ENCODE peak calls at places on chromosomes 13 and 19, in six cellular contexts. L is stomach, Q is breast epithelium, R is IMR-90, C is heart left ventricle, F is Peyer's patch. X is an unnamed sample. For H3K4me1, the result is how much of the 10 kb centered on the place peaks cover.

GRCh38 chr13:41407380-41407779 is 50.0 kb upstream of the RGCC start:
- DNase-seq in Q (no peak), C (no peak), R (peak), F (no peak), L (no peak), X (no peak)

GRCh38 chr13:69274231-69274630 is 833.4 kb upstream of the ATXN8OS start:
- DNase-seq in L (no peak), C (no peak), R (no peak), F (no peak), Q (no peak), X (no peak)

GRCh38 chr13:105276571-105276970 is 1258.9 kb downstream of the EFNB2 start:
- DNase-seq in Q (no peak), F (no peak), L (no peak), R (no peak), C (no peak), X (no peak)

GRCh38 chr13:76210262-76210661 is 574.1 kb downstream of the LMO7 start:
- DNase-seq in L (no peak), R (no peak), C (peak), Q (no peak), F (no peak), X (no peak)

GRCh38 chr19:35585844-35586243 is at the start of gene PMIS2:
- DNase-seq in C (no peak), L (no peak), F (no peak), R (no peak), Q (no peak), X (no peak)

GRCh38 chr13:83024955-83025594 is 857.2 kb downstream of the SLITRK1 start:
- DNase-seq in F (no peak), L (no peak), Q (no peak), C (no peak), R (peak), X (no peak)

GRCh38 chr13:57557979-57558529 is 73.5 kb upstream of the PCDH17 start:
- DNase-seq in Q (no peak), R (no peak), C (no peak), L (no peak), F (no peak), X (no peak)

GRCh38 chr19:58243351-58243750 is 14.6 kb downstream of the ZNF544 start:
- DNase-seq in R (no peak), C (no peak), F (no peak), L (no peak), Q (no peak), X (no peak)

GRCh38 chr13:27797228-27797624 is 4.9 kb downstream of the GSX1 start:
- DNase-seq in R (peak), F (no peak), C (no peak), L (no peak), Q (no peak), X (no peak)

GRCh38 chr13:98172570-98173405 is 4.3 kb downstream of the RNF113B start:
- DNase-seq in L (no peak), F (no peak), C (no peak), R (peak), Q (no peak), X (no peak)

GRCh38 chr19:3984908-3985642 is at the start of gene EEF2:
- DNase-seq in R (peak), Q (peak), C (peak), L (peak), F (peak), X (peak)

GRCh38 chr13:40963927-40964326 is 55.2 kb downstream of the ELF1 start:
- DNase-seq in F (no peak), L (no peak), C (no peak), R (peak), Q (no peak), X (no peak)

GRCh38 chr19:6357174-6357573 is 4.2 kb upstream of the CLPP start:
- DNase-seq in L (no peak), R (no peak), C (no peak), F (no peak), Q (no peak), X (no peak)

GRCh38 chr19:55257461-55258411 is 1.1 kb downstream of the PPP6R1 start:
- DNase-seq in L (no peak), R (peak), C (no peak), Q (no peak), F (peak), X (no peak)

GRCh38 chr13:20001351-20001750 is 42.8 kb downstream of the ZMYM2 start:
- DNase-seq in Q (no peak), C (no peak), R (peak), L (no peak), F (no peak), X (no peak)

GRCh38 chr13:108342369-108343289 is 73.1 kb downstream of the TNFSF13B start:
- DNase-seq in R (peak), F (no peak), C (no peak), Q (no peak), L (no peak), X (no peak)

GRCh38 chr13:84315527-84315926 is 433.3 kb upstream of the SLITRK1 start:
- DNase-seq in Q (no peak), F (no peak), R (no peak), L (no peak), C (no peak), X (no peak)

GRCh38 chr13:21884965-21885567 is 214.2 kb downstream of the FGF9 start:
- DNase-seq in F (no peak), C (no peak), Q (no peak), L (no peak), R (no peak), X (no peak)

GRCh38 chr19:3760871-3761361 is 576 bp downstream of the APBA3 start:
- DNase-seq in C (no peak), L (no peak), F (no peak), Q (no peak), R (peak), X (no peak)

GRCh38 chr13:72953391-72953960 is 105.3 kb upstream of the KLF5 start:
- DNase-seq in C (no peak), L (peak), F (peak), Q (peak), R (no peak), X (no peak)

GRCh38 chr13:72530471-72530870 is 197.0 kb downstream of the MZT1 start:
- DNase-seq in R (peak), Q (no peak), L (no peak), C (no peak), F (no peak), X (no peak)

GRCh38 chr19:38837656-38838121 is 6.1 kb upstream of the ECH1 start:
- DNase-seq in F (no peak), Q (no peak), L (peak), C (no peak), R (peak), X (peak)

GRCh38 chr13:79434578-79434977 is 28.5 kb upstream of the RBM26 start:
- DNase-seq in C (no peak), Q (no peak), L (no peak), F (no peak), R (peak), X (no peak)

GRCh38 chr13:52599037-52599852 is 43.0 kb upstream of the HNRNPA1L2 start:
- DNase-seq in Q (no peak), C (no peak), R (peak), F (no peak), L (no peak), X (no peak)

GRCh38 chr13:102729560-102730275 is 34.9 kb upstream of the METTL21C start:
- DNase-seq in F (no peak), R (peak), Q (no peak), L (no peak), C (no peak), X (no peak)

GRCh38 chr19:511101-511841 is 4.0 kb downstream of the TPGS1 start:
- DNase-seq in C (peak), R (peak), L (peak), F (peak), Q (no peak), X (no peak)

GRCh38 chr19:3366761-3367571 is 583 bp downstream of the NFIC start:
- DNase-seq in C (peak), F (no peak), R (no peak), Q (no peak), L (no peak), X (peak)

GRCh38 chr13:75760182-75760981 is 124.3 kb downstream of the LMO7 start:
- DNase-seq in R (peak), F (peak), C (peak), L (peak), Q (no peak), X (peak)

GRCh38 chr13:26253787-26254582 is at the start of gene CDK8:
- DNase-seq in C (peak), L (peak), Q (peak), R (peak), F (peak), X (peak)

GRCh38 chr19:6632002-6632621 is 37.8 kb downstream of the TNFSF14 start:
- DNase-seq in C (peak), R (peak), Q (no peak), F (no peak), L (peak), X (no peak)

GRCh38 chr13:29593605-29594297 is 1.7 kb downstream of the SLC7A1 start:
- DNase-seq in Q (no peak), F (no peak), C (no peak), R (no peak), L (no peak), X (no peak)

GRCh38 chr13:29596064-29596418 is 553 bp upstream of the SLC7A1 start:
- DNase-seq in C (no peak), R (no peak), F (no peak), Q (no peak), L (no peak), X (no peak)

GRCh38 chr13:29594710-29595379 is 643 bp downstream of the SLC7A1 start:
- DNase-seq in R (peak), C (peak), Q (no peak), F (peak), L (peak), X (peak)

GRCh38 chr13:29595380-29596063 is at the start of gene SLC7A1:
- DNase-seq in C (peak), Q (peak), F (peak), L (peak), R (peak), X (peak)

GRCh38 chr13:29594310-29594709 is 1.2 kb downstream of the SLC7A1 start:
- DNase-seq in L (peak), C (no peak), Q (no peak), F (peak), R (peak), X (peak)
- TF ChIP-seq POLR2A in L (no peak), C (no peak), Q (no peak), F (no peak), R (peak), X (peak)

DNA sequence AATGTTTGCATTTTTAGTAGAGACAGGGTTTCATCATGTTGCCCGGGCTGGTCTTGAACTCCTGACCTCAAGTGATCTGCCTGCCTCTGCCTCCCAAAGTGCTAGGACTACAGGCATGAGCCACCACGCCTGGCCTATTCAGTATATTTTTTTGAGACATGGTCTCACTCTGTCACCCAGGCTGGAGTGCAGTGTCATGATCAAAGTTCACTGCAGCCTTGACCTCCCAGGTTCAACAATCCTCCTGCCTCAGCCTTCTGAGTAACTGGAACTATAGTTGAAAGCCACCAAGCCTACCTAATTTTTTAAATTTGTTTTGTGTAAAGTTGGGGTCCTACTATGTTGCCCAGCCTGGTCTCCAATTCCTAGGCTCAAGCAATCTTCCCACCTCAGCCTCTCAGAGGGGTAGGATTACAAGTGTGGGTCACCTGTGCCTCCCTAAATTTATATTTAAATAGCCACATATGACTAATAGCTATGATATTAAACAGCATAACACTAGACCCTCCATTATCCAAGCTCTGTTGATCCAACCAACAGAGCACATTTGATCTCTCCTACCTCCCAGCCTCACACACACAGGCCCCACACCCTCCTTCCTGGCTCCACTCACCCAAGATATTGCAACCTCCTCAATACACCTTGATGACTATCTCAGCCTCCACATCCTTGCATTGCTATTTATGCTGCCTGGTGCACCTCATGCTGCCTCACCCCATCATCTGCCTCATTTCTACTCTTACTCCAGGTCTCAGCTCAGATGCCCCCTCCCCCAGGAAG is 2.1 kb upstream of the CEACAM19 start:
- DNase-seq in L (no peak), R (no peak), F (no peak), C (no peak), Q (no peak), X (no peak)
- H3K4me1 ChIP-seq in L (under half), R (under half), F (under half), C (under half), Q (under half), X (under half)

DNA sequence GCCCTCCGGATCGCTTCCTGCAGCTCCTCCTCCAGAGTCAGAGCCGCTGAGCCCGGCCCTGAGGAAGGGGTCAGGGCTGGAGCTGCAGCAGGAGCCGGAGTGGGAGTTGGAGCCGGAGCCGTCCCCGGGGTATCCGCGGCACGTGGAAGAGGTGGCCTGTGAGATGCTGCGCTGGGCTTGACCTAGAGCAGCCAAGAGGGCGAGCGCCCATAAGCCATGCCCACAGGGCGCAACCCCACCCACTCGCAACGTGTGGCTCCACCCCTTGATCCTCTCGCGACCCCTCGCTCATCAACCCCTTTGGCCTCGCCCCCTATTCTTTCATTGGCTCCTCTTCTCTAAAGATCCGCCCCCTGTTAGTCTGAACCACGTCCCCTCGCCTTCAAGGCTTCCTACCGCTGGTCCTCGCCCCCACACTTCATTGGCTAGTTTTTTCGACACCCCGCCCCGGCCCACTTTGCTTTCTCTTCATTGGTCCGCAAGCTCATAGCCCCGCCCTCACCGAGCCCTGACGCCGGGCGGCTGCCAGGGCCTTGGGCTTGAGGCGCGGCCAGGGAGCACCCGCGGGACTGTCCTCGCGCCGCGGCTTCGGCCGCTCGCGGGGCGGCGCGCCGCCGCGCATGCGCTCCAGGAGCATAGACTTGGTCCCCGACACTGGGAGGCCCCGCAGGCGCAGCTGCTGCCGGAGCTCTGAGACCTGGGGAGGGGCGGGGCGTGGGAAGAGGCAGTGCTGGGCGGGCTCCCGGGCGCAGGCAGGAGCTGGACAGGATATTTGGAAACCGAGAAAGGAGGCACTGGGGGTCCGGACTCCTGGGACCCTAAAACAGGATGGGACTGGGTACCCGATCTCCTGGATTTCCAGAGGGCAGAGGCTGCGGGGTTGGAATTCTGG is 5.4 kb downstream of the MAMSTR start:
- DNase-seq in Q (peak), R (peak), C (peak), L (peak), F (peak), X (peak)
- TF ChIP-seq POLR2A in Q (no peak), R (no peak), C (no peak), L (no peak), F (peak), X (peak)

DNA sequence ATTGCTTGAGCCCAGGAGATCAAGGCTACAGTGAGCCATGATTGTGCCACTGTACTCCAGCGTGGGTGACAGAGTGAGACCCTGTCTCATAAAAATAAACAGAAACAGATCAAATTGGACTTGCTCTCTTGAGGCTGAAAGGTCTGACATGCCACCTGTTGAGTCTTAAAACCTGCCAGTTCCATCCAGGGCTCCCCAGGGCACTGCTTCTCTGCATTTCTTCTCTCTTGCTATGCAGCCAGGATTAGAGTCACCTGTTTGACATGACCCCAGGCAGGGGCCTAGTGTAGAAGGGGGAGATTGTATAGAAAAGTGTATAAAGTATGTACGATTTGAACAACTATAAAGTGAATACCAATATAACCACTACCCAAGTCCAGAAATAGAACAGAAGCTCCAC is 45.4 kb downstream of the ARHGAP35 start:
- DNase-seq in L (no peak), R (no peak), F (no peak), Q (no peak), C (no peak), X (no peak)
- H3K4me1 ChIP-seq in L (half or more), R (under half), F (under half), Q (under half), C (under half), X (under half)

GRCh38 chr19:40666803-40667438 is 23.5 kb downstream of the NUMBL start:
- DNase-seq in C (no peak), R (no peak), Q (no peak), L (no peak), F (no peak), X (no peak)

GRCh38 chr19:40663712-40664692 is 26.4 kb downstream of the NUMBL start:
- DNase-seq in C (no peak), F (no peak), Q (no peak), R (peak), L (no peak), X (no peak)

GRCh38 chr19:40661616-40662015 is 28.8 kb downstream of the NUMBL start:
- DNase-seq in L (no peak), F (no peak), C (no peak), Q (no peak), R (no peak), X (no peak)

GRCh38 chr19:40659566-40659965 is 30.9 kb downstream of the NUMBL start:
- DNase-seq in Q (no peak), R (no peak), F (no peak), L (no peak), C (no peak), X (no peak)

DNA sequence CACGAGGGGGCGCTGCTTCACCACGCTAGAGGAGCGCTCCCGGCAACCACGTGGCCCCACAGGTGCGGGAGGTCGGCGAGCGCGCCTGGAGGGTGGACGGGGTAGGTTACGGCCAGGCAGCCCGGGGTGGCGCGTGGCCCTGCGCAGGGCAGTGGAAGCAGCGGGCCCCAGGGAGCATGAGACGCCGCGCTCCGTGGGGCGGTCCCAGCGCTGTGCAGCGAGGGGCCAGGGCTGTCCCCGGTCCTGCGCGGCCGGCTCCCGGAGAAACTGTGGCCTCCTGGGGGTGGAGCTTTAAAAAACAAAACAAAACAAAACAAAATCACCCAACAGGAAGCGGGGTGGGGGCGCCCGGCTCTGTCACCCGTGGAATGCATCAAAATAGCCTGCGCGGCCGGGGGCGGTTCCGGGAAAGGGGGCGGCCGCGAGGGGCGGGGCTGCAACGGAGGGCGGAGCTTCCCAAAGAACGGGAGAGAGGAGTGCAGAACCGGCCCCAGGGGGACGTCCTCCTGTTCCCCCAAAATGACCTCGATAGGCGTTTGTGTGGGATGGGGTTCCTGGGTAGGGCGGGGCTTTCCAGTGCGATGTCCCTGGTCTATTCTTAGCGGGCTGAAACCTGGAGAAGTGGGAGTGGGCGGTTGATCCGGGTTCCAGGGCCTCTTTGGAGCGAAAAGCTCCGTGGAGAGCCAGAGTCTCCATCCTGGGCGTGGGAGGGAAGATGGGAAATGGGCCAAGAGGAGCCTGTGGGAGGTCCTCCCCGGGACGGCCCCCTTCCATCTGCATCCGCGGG is 27.3 kb downstream of the NUMBL start:
- DNase-seq in C (peak), L (peak), R (peak), F (peak), Q (peak), X (peak)
- TF ChIP-seq POLR2A in C (no peak), L (no peak), R (peak), F (no peak), Q (no peak), X (peak)

GRCh38 chr19:19386373-19386869 is 19.1 kb upstream of the GATAD2A start:
- DNase-seq in F (no peak), Q (no peak), L (no peak), C (no peak), R (no peak), X (no peak)
- H3K4me1 ChIP-seq in F (under half), Q (under half), L (half or more), C (under half), R (under half), X (under half)

X was measured in right lobe of liver.